ENCODE peak calls at places on chromosomes 4 and X, in seven cellular contexts. G is hepatocyte, J is mesenchymal stem cell, F is SK-N-SH, L is GM23248, D is fibroblast of lung, N is IMR-90. V is an unnamed sample.

GRCh38 chrX:2640436-2641150 is 50.5 kb upstream of the CD99 start:
- DNase-seq in D (peak; percentile 72), L (no peak), G (peak; percentile 13), F (no peak), J (no peak), N (no peak), V (no peak)

GRCh38 chrX:1767026-1767425 is 152.2 kb downstream of the ASMT start:
- DNase-seq in N (no peak), G (no peak), F (no peak), D (no peak), J (no peak), L (no peak), V (no peak)

GRCh38 chrX:1407035-1407434 is 15.1 kb upstream of the SLC25A6 start:
- DNase-seq in J (no peak), G (no peak), F (no peak), L (no peak), D (no peak), N (no peak), V (no peak)

GRCh38 chr4:128349921-128350320 is 62.3 kb upstream of the PGRMC2 start:
- DNase-seq in N (peak; percentile 97), F (no peak), G (peak; percentile 47), D (peak; percentile 81), L (peak; percentile 76), J (peak; percentile 95), V (no peak)

GRCh38 chr4:119139316-119139715 is 3.7 kb downstream of the MYOZ2 start:
- DNase-seq in G (no peak), J (no peak), L (peak; percentile 42), D (peak; percentile 18), F (no peak), N (no peak), V (no peak)

GRCh38 chr4:174402470-174403176 is 118.9 kb downstream of the CEP44 start:
- DNase-seq in F (no peak), G (peak; percentile 16), J (peak; percentile 16), D (no peak), L (peak; percentile 25), N (no peak), V (no peak)

GRCh38 chr4:44447563-44448504 is 775 bp downstream of the KCTD8 start:
- DNase-seq in G (peak; percentile 44), N (no peak), J (peak; percentile 11), D (peak; percentile 61), L (peak; percentile 14), F (peak; percentile 27), V (peak; percentile 61)

GRCh38 chr4:142077048-142077447 is 440.7 kb downstream of the IL15 start:
- DNase-seq in G (no peak), F (no peak), J (no peak), L (no peak), N (no peak), D (no peak), V (no peak)

GRCh38 chrX:35670894-35671293 is 127.2 kb upstream of the MAGEB16 start:
- DNase-seq in N (no peak), L (no peak), D (no peak), G (no peak), F (no peak), J (peak; percentile 46), V (no peak)

GRCh38 chrX:73916931-73917657 is 354.1 kb downstream of the CHIC1 start:
- DNase-seq in L (peak; percentile 82), J (peak; percentile 81), D (peak; percentile 97), N (peak; percentile 91), G (peak; percentile 56), F (no peak), V (no peak)

GRCh38 chr4:128958194-128958593 is 135.1 kb downstream of the SCLT1 start:
- DNase-seq in J (peak; percentile 3), L (no peak), G (peak; percentile 13), N (peak; percentile 6), F (no peak), D (no peak), V (no peak)

GRCh38 chrX:32530802-32531403 is 680.4 kb downstream of the DMD start:
- DNase-seq in F (no peak), N (peak; percentile 52), J (peak; percentile 35), L (peak; percentile 49), D (peak; percentile 14), G (peak; percentile 83), V (peak; percentile 54)

GRCh38 chr4:27009539-27009938 is 148.9 kb downstream of the STIM2 start:
- DNase-seq in D (peak; percentile 70), F (no peak), J (peak; percentile 28), G (no peak), N (peak; percentile 84), L (peak; percentile 57), V (no peak)

GRCh38 chr4:2862528-2862927 is 18.9 kb downstream of the ADD1 start:
- DNase-seq in G (peak; percentile 66), N (peak; percentile 41), L (peak; percentile 71), D (peak; percentile 60), F (no peak), J (peak; percentile 81), V (no peak)

GRCh38 chr4:81465668-81466357 is 5.9 kb downstream of the RASGEF1B start:
- DNase-seq in J (no peak), F (no peak), L (no peak), G (no peak), D (no peak), N (no peak), V (no peak)

GRCh38 chr4:43353552-43353951 is 461.0 kb downstream of the GRXCR1 start:
- DNase-seq in N (no peak), J (no peak), D (no peak), L (no peak), G (no peak), F (no peak), V (no peak)

GRCh38 chr4:86688026-86688425 is 93.9 kb downstream of the PTPN13 start:
- DNase-seq in L (no peak), N (no peak), J (peak; percentile 16), G (no peak), D (no peak), F (no peak), V (no peak)
- H3K4me2 ChIP-seq in L (no peak overlapping the region), N (no peak overlapping the region), J (no peak overlapping the region), G (no peak overlapping the region), D (no peak overlapping the region), F (no peak overlapping the region), V (no peak overlapping the region)

DNA sequence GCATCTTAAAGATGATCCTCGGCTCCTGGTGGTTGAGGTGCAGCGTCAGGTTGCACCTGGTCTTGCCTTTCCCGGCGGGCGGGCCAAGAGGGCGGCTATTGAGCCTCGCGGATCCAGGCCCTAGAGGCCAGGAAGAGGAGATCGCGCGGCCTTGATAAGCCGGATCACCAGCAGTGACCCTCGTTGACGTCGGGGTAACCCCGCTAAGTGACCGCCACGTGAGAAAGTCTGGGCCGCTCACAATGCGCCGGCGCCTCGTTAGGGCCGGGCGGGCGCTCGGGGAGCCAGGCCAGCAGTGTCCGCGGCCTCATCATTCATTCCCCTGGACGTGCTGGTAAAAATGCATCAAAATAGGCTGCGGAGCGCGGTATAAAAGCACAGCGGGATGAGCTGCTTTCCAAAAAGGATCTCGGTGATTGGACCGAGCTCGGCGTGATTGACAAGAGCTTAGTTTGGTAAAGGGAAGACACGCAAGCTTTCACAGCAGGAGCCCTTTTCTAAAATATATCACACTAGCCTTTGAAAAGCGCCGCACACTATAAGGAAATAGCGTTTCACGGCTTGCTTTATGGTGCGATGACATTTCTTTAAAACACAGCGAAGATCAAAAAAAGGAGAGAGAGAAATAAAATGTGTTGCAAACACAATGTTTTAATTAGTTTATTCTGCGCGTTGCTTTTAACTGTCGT is 15.9 kb upstream of the ZIC3 start:
- DNase-seq in N (no peak), L (no peak), F (no peak), G (no peak), J (no peak), D (no peak), V (no peak)
- H3K9me3 ChIP-seq in N (peaks cover 10% of the 10 kb centered on the region), L (no peaks in the 10 kb centered on the region), F (no peaks in the 10 kb centered on the region), G (no peaks in the 10 kb centered on the region), J (peaks cover 3% of the 10 kb centered on the region), D (no peaks in the 10 kb centered on the region), V (no peaks in the 10 kb centered on the region)

GRCh38 chr4:1207157-1207470 is 34.7 kb upstream of the SPON2 start:
- DNase-seq in D (no peak), G (no peak), L (no peak), N (no peak), J (no peak), F (no peak), V (no peak)
- H3K4me1 ChIP-seq in D (peaks cover 38% of the 10 kb centered on the region), G (peaks cover 60% of the 10 kb centered on the region), L (peaks cover 15% of the 10 kb centered on the region), N (peaks cover 49% of the 10 kb centered on the region), J (peaks cover 70% of the 10 kb centered on the region), F (peaks cover 54% of the 10 kb centered on the region), V (peaks cover under 1% of the 10 kb centered on the region)

DNA sequence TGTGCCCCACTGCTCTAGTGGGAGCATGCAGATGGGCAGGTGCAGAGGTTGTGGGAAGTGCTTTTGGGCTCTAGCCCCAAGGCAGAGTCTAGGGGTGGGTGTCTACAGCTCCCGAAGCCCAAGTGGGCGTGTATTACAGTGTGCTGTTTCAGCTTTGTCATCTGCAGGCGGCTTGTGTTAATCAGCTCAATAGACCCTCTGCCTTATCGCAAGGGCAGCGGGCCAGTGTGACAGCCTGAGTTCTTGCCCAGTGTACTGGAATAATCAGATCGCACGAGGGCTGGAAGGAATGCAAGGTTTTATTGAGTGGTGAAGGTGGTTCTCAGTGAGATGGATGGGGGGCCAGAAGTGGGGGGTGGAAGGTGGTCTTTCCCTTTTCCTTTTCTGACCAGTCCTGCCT is 529.4 kb upstream of the AMOT start:
- DNase-seq in F (no peak), J (no peak), N (no peak), G (no peak), D (no peak), L (no peak), V (no peak)
- H3K4me2 ChIP-seq in F (no peak overlapping the region), J (no peak overlapping the region), N (no peak overlapping the region), G (no peak overlapping the region), D (no peak overlapping the region), L (no peak overlapping the region), V (no peak overlapping the region)

GRCh38 chr4:30103455-30103854 is 616.7 kb upstream of the PCDH7 start:
- DNase-seq in D (peak; percentile 32), N (peak; percentile 31), J (peak; percentile 16), L (peak; percentile 1), G (no peak), F (no peak), V (no peak)
- H3K9me3 ChIP-seq in D (no peaks in the 10 kb centered on the region), N (no peaks in the 10 kb centered on the region), J (peaks cover 9% of the 10 kb centered on the region), L (no peaks in the 10 kb centered on the region), G (no peaks in the 10 kb centered on the region), F (no peaks in the 10 kb centered on the region), V (no peaks in the 10 kb centered on the region)

GRCh38 chr4:5887361-5888221 is 5.3 kb downstream of the CRMP1 start:
- DNase-seq in G (peak; percentile 49), J (peak; percentile 26), D (peak; percentile 25), N (no peak), F (peak; percentile 84), L (no peak), V (no peak)
- H3K4me1 ChIP-seq in G (peaks cover 4% of the 10 kb centered on the region), J (peaks cover 24% of the 10 kb centered on the region), D (no peaks in the 10 kb centered on the region), N (no peaks in the 10 kb centered on the region), F (peaks cover 42% of the 10 kb centered on the region), L (no peaks in the 10 kb centered on the region), V (no peaks in the 10 kb centered on the region)

V was measured in MM.1S.